ENCODE peak calls at places on chromosomes 6 and 20, in eight cellular contexts. K is HFFc6, J is right atrium auricular region, X is psoas muscle, C is type B pancreatic cell, O is cardiac fibroblast, S is adrenal gland, T is MCF 10A. P is an unnamed sample.

GRCh38 chr6:20031342-20031741 is 180.9 kb downstream of the MBOAT1 start:
- DNase-seq in C (no peak), J (no peak), S (no peak), O (no peak), X (no peak), K (no peak), T (no peak), P (no peak)

GRCh38 chr6:36526066-36526465 is 21.2 kb downstream of the STK38 start:
- DNase-seq in T (no peak), X (no peak), J (no peak), C (no peak), O (no peak), S (no peak), K (no peak), P (no peak)

GRCh38 chr6:111566222-111566717 is 39.4 kb downstream of the TRAF3IP2 start:
- DNase-seq in X (no peak), O (no peak), C (no peak), K (no peak), T (no peak), J (no peak), S (no peak), P (no peak)

GRCh38 chr6:116386581-116387299 is 16.0 kb downstream of the DSE start:
- DNase-seq in J (no peak), X (no peak), T (peak; percentile 82), K (peak; percentile 71), O (peak; percentile 82), C (no peak), S (no peak), P (no peak)

GRCh38 chr6:100657678-100658330 is 193.1 kb upstream of the SIM1 start:
- DNase-seq in J (no peak), O (peak; percentile 37), T (peak; percentile 34), C (no peak), X (no peak), S (no peak), K (peak; percentile 31), P (no peak)

GRCh38 chr6:70110128-70111022 is 192.5 kb downstream of the COL9A1 start:
- DNase-seq in O (peak; percentile 68), C (no peak), J (no peak), T (no peak), X (no peak), S (no peak), K (no peak), P (no peak)

GRCh38 chr6:167791780-167792478 is 34.8 kb upstream of the AFDN start:
- DNase-seq in T (no peak), S (no peak), J (no peak), O (no peak), C (peak; percentile 49), K (no peak), X (no peak), P (no peak)

GRCh38 chr6:166341915-166342292 is 441 bp downstream of the SFT2D1 start:
- DNase-seq in K (no peak), O (peak; percentile 23), T (peak; percentile 16), J (no peak), X (no peak), S (peak; percentile 27), C (no peak), P (no peak)

GRCh38 chr6:9789201-9789600 is 625.7 kb downstream of the TFAP2A start:
- DNase-seq in T (peak; percentile 21), J (no peak), S (no peak), K (peak; percentile 73), C (no peak), X (no peak), O (peak; percentile 6), P (no peak)

GRCh38 chr6:108621117-108621516 is 60.4 kb downstream of the FOXO3 start:
- DNase-seq in O (peak; percentile 92), J (peak; percentile 72), X (peak; percentile 85), T (peak; percentile 67), K (peak; percentile 95), S (peak; percentile 41), C (no peak), P (no peak)

GRCh38 chr6:83707829-83708545 is 914 bp downstream of the SNAP91 start:
- DNase-seq in O (peak; percentile 2), C (peak; percentile 67), K (no peak), X (no peak), T (no peak), J (no peak), S (peak; percentile 19), P (peak; percentile 38)

GRCh38 chr6:16324622-16325225 is 86.3 kb downstream of the GMPR start:
- DNase-seq in C (no peak), O (peak; percentile 39), S (no peak), K (no peak), J (no peak), T (no peak), X (no peak), P (no peak)

GRCh38 chr6:150412221-150412620 is 43.4 kb downstream of the IYD start:
- DNase-seq in C (no peak), S (no peak), T (no peak), K (no peak), X (no peak), O (no peak), J (no peak), P (no peak)

GRCh38 chr6:1864496-1864895 is 254.8 kb downstream of the FOXC1 start:
- DNase-seq in X (no peak), S (no peak), O (no peak), J (no peak), T (no peak), K (no peak), C (no peak), P (no peak)

GRCh38 chr6:5249451-5250122 is 11.2 kb downstream of the LYRM4 start:
- DNase-seq in X (no peak), C (no peak), T (no peak), S (no peak), K (peak; percentile 25), J (no peak), O (no peak), P (no peak)

GRCh38 chr6:170416303-170416702 is 109.7 kb downstream of the FAM120B start:
- DNase-seq in S (no peak), C (peak; percentile 49), T (no peak), O (no peak), X (no peak), J (no peak), K (no peak), P (no peak)

GRCh38 chr20:35267092-35267491 is 10.8 kb downstream of the MMP24OS start:
- DNase-seq in K (no peak), T (no peak), J (no peak), X (no peak), C (no peak), O (no peak), S (no peak), P (no peak)

GRCh38 chr6:155778336-155778735 is 322.7 kb upstream of the NOX3 start:
- DNase-seq in T (no peak), X (no peak), K (no peak), S (no peak), O (no peak), C (no peak), J (no peak), P (no peak)

GRCh38 chr6:122365775-122366403 is 33.6 kb upstream of the HSF2 start:
- DNase-seq in C (no peak), J (no peak), O (peak; percentile 11), T (no peak), X (no peak), K (no peak), S (no peak), P (no peak)

GRCh38 chr20:52809003-52809402 is 163.2 kb upstream of the TSHZ2 start:
- DNase-seq in T (no peak), O (no peak), X (no peak), J (no peak), S (no peak), C (no peak), K (no peak), P (no peak)

GRCh38 chr20:52806918-52807317 is 165.2 kb upstream of the TSHZ2 start:
- DNase-seq in K (no peak), C (no peak), S (no peak), J (no peak), X (no peak), O (no peak), T (no peak), P (no peak)

GRCh38 chr20:52814371-52814770 is 157.8 kb upstream of the TSHZ2 start:
- DNase-seq in S (no peak), X (no peak), K (no peak), O (no peak), T (no peak), J (no peak), C (no peak), P (no peak)

GRCh38 chr20:52812231-52812847 is 159.8 kb upstream of the TSHZ2 start:
- DNase-seq in K (no peak), J (no peak), O (no peak), X (no peak), T (no peak), C (no peak), S (peak; percentile 27), P (no peak)
- TF ChIP-seq CTCF in K (no peak), J (no peak), O (no peak), X (no peak), T (no peak), C (no peak), S (no peak), P (no peak)

GRCh38 chr6:72522735-72523141 is 99.1 kb upstream of the KCNQ5 start:
- DNase-seq in T (peak; percentile 34), J (no peak), S (no peak), X (no peak), O (no peak), K (no peak), C (no peak), P (peak; percentile 14)
- TF ChIP-seq CTCF in T (no peak), J (no peak), S (no peak), X (no peak), O (no peak), K (peak; percentile 21), C (peak; percentile 47), P (no peak)

DNA sequence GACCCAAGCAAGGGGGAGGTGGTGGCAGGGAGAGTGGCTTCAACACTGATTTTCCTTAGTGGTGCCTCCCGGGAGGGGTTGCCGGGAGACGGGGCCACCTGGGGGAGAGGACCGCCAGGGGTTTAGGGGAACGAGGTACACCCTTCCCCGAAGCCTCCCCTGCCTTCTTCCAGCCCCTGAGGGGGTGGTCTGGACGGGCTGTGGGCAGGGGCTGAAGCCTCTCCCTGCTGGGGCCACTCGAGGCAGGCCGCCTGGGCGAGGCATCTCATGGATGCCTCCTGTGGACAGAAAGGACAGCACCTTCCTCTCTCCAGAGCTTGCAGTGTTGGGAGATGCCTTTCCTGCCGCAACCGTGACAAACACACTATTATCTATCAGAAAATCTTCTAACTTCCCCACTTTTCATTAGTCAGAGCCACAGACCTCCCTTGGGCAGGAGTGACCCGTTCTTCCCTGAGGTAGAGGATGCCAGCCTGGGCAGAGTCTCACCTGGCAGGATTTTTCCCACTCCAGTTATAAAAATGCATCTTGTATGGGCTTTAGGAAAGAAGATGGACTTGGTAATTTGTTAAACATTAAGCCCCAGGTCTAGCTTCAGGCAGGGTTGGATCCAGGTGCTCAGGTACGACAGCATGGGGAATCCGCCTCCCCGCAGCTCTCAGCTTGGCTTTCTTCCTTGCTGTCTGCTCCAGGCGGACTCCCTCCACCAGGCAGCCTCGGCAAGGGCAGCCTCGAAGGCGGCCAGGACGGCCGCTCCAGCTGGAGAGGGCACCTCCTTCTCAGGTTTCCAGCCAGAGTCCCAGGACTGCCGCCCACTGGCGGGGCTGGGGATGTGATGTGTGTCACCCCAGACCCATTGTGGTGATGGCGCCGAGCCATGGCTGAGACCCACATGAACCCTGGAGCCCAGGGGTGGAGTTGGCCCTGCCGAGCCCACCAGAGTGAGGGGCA is 11.0 kb downstream of the HRH3 start:
- DNase-seq in S (no peak), C (no peak), O (peak; percentile 7), J (no peak), X (peak; percentile 82), K (no peak), T (peak; percentile 42), P (no peak)
- TF ChIP-seq CTCF in S (no peak), C (no peak), O (no peak), J (no peak), X (peak; percentile 41), K (no peak), T (peak; percentile 9), P (no peak)

GRCh38 chr6:81465859-81466258 is 286.6 kb downstream of the TENT5A start:
- DNase-seq in K (peak; percentile 15), S (no peak), C (no peak), X (no peak), O (peak; percentile 61), T (peak; percentile 49), J (no peak), P (no peak)
- TF ChIP-seq CTCF in K (peak; percentile 91), S (peak; percentile 45), C (peak; percentile 74), X (peak; percentile 29), O (peak; percentile 62), T (peak; percentile 48), J (peak; percentile 67), P (no peak)